ENCODE peak calls at places on chromosomes 11 and 22, in four cellular contexts. One of them, this sample, is unnamed.

GRCh38 chr11:118980191-118980881 is 8.8 kb downstream of the FOXR1 start:
- DNase-seq in IMR-90: no peak
- DNase-seq in kidney: peak; percentile 72
- DNase-seq in adrenal gland: peak; percentile 49
- DNase-seq in this sample: no peak

GRCh38 chr11:105823495-105824033 is 198.5 kb downstream of the MSANTD4 start:
- DNase-seq in IMR-90: no peak
- DNase-seq in adrenal gland: no peak
- DNase-seq in kidney: no peak
- DNase-seq in this sample: no peak

GRCh38 chr11:119342023-119342300 is 1.3 kb upstream of the C1QTNF5 start:
- DNase-seq in kidney: peak; percentile 67
- DNase-seq in IMR-90: no peak
- DNase-seq in adrenal gland: no peak
- DNase-seq in this sample: no peak

GRCh38 chr11:93288767-93289166 is 41.8 kb upstream of the DEUP1 start:
- DNase-seq in IMR-90: no peak
- DNase-seq in kidney: no peak
- DNase-seq in adrenal gland: no peak
- DNase-seq in this sample: no peak

GRCh38 chr11:77126156-77126775 is 1.8 kb upstream of the MYO7A start:
- DNase-seq in adrenal gland: no peak
- DNase-seq in IMR-90: no peak
- DNase-seq in kidney: no peak
- DNase-seq in this sample: no peak

GRCh38 chr22:38419121-38419863 is 35.7 kb downstream of the KCNJ4 start:
- DNase-seq in IMR-90: no peak
- DNase-seq in adrenal gland: no peak
- DNase-seq in kidney: peak; percentile 72
- DNase-seq in this sample: no peak

GRCh38 chr22:31556627-31557203 is 60.4 kb downstream of the SFI1 start:
- DNase-seq in adrenal gland: no peak
- DNase-seq in IMR-90: peak; percentile 46
- DNase-seq in kidney: no peak
- DNase-seq in this sample: peak; percentile 13

GRCh38 chr22:22422629-22423112 is 85.9 kb downstream of the ZNF280B start:
- DNase-seq in adrenal gland: peak; percentile 63
- DNase-seq in kidney: no peak
- DNase-seq in IMR-90: peak; percentile 48
- DNase-seq in this sample: peak; percentile 8

GRCh38 chr11:124115782-124116616 is 749 bp downstream of the VWA5A start:
- DNase-seq in IMR-90: no peak
- DNase-seq in adrenal gland: peak; percentile 18
- DNase-seq in kidney: peak; percentile 72
- DNase-seq in this sample: no peak

GRCh38 chr11:63760487-63761079 is 8.0 kb downstream of the ZFTA start:
- DNase-seq in kidney: no peak
- DNase-seq in IMR-90: no peak
- DNase-seq in adrenal gland: no peak
- DNase-seq in this sample: no peak

GRCh38 chr11:80281194-80281593 is 840.4 kb upstream of the TENM4 start:
- DNase-seq in kidney: no peak
- DNase-seq in IMR-90: no peak
- DNase-seq in adrenal gland: no peak
- DNase-seq in this sample: no peak

GRCh38 chr11:116366980-116367640 is 405.7 kb downstream of the BUD13 start:
- DNase-seq in adrenal gland: no peak
- DNase-seq in kidney: no peak
- DNase-seq in IMR-90: no peak
- DNase-seq in this sample: peak; percentile 46

GRCh38 chr11:16788141-16789060 is 50.0 kb downstream of the C11orf58 start:
- DNase-seq in IMR-90: peak; percentile 71
- DNase-seq in kidney: peak; percentile 86
- DNase-seq in adrenal gland: peak; percentile 74
- DNase-seq in this sample: peak; percentile 90

GRCh38 chr11:77197626-77198320 is 69.7 kb downstream of the MYO7A start:
- DNase-seq in adrenal gland: peak; percentile 9
- DNase-seq in IMR-90: no peak
- DNase-seq in kidney: peak; percentile 64
- DNase-seq in this sample: no peak

GRCh38 chr11:12303431-12304149 is 73.8 kb upstream of the PARVA start:
- DNase-seq in kidney: no peak
- DNase-seq in IMR-90: no peak
- DNase-seq in adrenal gland: no peak
- DNase-seq in this sample: no peak

GRCh38 chr11:12294613-12295012 is 82.8 kb upstream of the PARVA start:
- DNase-seq in adrenal gland: no peak
- DNase-seq in kidney: no peak
- DNase-seq in IMR-90: no peak
- DNase-seq in this sample: no peak

GRCh38 chr11:12293486-12293885 is 83.9 kb upstream of the PARVA start:
- DNase-seq in adrenal gland: no peak
- DNase-seq in kidney: peak; percentile 45
- DNase-seq in IMR-90: no peak
- DNase-seq in this sample: no peak

GRCh38 chr11:12301379-12301778 is 76.0 kb upstream of the PARVA start:
- DNase-seq in IMR-90: no peak
- DNase-seq in adrenal gland: no peak
- DNase-seq in kidney: no peak
- DNase-seq in this sample: no peak

GRCh38 chr11:12298610-12299009 is 78.8 kb upstream of the PARVA start:
- DNase-seq in kidney: no peak
- DNase-seq in adrenal gland: no peak
- DNase-seq in IMR-90: no peak
- DNase-seq in this sample: no peak
- TF ChIP-seq CTCF in kidney: no peak
- TF ChIP-seq CTCF in adrenal gland: no peak
- TF ChIP-seq CTCF in IMR-90: no peak
- TF ChIP-seq CTCF in this sample: no peak

GRCh38 chr11:69274531-69275016 is 19.4 kb upstream of the MYEOV start:
- DNase-seq in IMR-90: no peak
- DNase-seq in kidney: peak; percentile 94
- DNase-seq in adrenal gland: no peak
- DNase-seq in this sample: peak; percentile 91

GRCh38 chr11:69276165-69276564 is 17.8 kb upstream of the MYEOV start:
- DNase-seq in adrenal gland: no peak
- DNase-seq in kidney: peak; percentile 1
- DNase-seq in IMR-90: no peak
- DNase-seq in this sample: no peak

GRCh38 chr11:69278091-69278867 is 15.7 kb upstream of the MYEOV start:
- DNase-seq in kidney: peak; percentile 90
- DNase-seq in IMR-90: no peak
- DNase-seq in adrenal gland: no peak
- DNase-seq in this sample: peak; percentile 26

GRCh38 chr11:69275178-69275577 is 18.8 kb upstream of the MYEOV start:
- DNase-seq in IMR-90: no peak
- DNase-seq in kidney: no peak
- DNase-seq in adrenal gland: no peak
- DNase-seq in this sample: no peak

GRCh38 chr11:69277074-69277809 is 16.7 kb upstream of the MYEOV start:
- DNase-seq in adrenal gland: no peak
- DNase-seq in kidney: peak; percentile 53
- DNase-seq in IMR-90: no peak
- DNase-seq in this sample: no peak
- H3K27ac ChIP-seq in adrenal gland: no peak overlapping the region
- H3K27ac ChIP-seq in kidney: no peak overlapping the region
- H3K27ac ChIP-seq in IMR-90: no peak overlapping the region
- H3K27ac ChIP-seq in this sample: no peak overlapping the region

GRCh38 chr11:27383645-27384044 is 20.6 kb upstream of the CCDC34 start:
- DNase-seq in adrenal gland: no peak
- DNase-seq in kidney: no peak
- DNase-seq in IMR-90: no peak
- DNase-seq in this sample: no peak
- TF ChIP-seq CTCF in adrenal gland: no peak
- TF ChIP-seq CTCF in kidney: no peak
- TF ChIP-seq CTCF in IMR-90: no peak
- TF ChIP-seq CTCF in this sample: no peak

DNA sequence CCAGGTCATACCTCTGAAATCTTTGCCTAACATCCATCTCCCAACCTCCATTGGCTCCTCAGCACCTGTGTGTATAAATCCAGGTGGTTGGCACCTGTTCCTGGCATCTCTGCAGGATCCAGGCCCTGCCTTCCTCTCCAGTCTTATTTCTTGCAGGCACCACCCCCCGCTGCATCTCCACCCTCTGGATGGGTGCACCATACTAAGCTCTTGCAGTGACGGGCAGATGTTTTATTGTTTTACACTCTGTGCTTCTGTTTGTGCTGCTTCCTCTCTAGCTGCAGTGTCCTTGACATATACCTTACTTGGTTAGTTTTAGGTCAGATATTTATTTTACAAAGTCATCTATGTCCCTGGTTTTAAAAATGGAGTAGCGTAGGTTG is 102.6 kb downstream of the TBC1D22A start:
- DNase-seq in kidney: no peak
- DNase-seq in IMR-90: no peak
- DNase-seq in adrenal gland: no peak
- DNase-seq in this sample: no peak
- H3K27ac ChIP-seq in kidney: no peak overlapping the region
- H3K27ac ChIP-seq in IMR-90: no peak overlapping the region
- H3K27ac ChIP-seq in adrenal gland: no peak overlapping the region
- H3K27ac ChIP-seq in this sample: no peak overlapping the region